ENCODE peak calls at places on chromosomes 6 and 20, in six cellular contexts. I, S, N, C, U and W are unnamed samples.

GRCh38 chr6:154347981-154348380 is 8.6 kb downstream of the IPCEF1 start:
- DNase-seq in N (no peak), C (no peak), I (no peak), U (no peak), S (no peak), W (no peak)

GRCh38 chr20:49982346-49983122 is at the start of gene SNAI1:
- DNase-seq in C (peak; percentile 86), U (no peak), S (peak; percentile 98), N (peak; percentile 32), I (peak; percentile 66), W (peak; percentile 78)

GRCh38 chr20:31720486-31721407 is 1.9 kb downstream of the BCL2L1 start:
- DNase-seq in U (no peak), I (no peak), S (peak; percentile 3), C (peak; percentile 94), N (no peak), W (no peak)

GRCh38 chr6:12968839-12969558 is 252.4 kb downstream of the PHACTR1 start:
- DNase-seq in C (no peak), N (no peak), I (no peak), U (no peak), S (no peak), W (no peak)

GRCh38 chr6:38170666-38171065 is 351.1 kb downstream of the ZFAND3 start:
- DNase-seq in U (no peak), S (no peak), I (no peak), C (no peak), N (no peak), W (no peak)

GRCh38 chr6:156791261-156791850 is 14.2 kb downstream of the ARID1B start:
- DNase-seq in C (peak; percentile 29), N (peak; percentile 72), I (no peak), S (peak; percentile 41), U (no peak), W (no peak)

GRCh38 chr6:7053125-7053784 is 54.5 kb upstream of the RREB1 start:
- DNase-seq in N (no peak), U (no peak), S (peak; percentile 51), I (no peak), C (no peak), W (no peak)

GRCh38 chr6:20771427-20771826 is 237.2 kb downstream of the CDKAL1 start:
- DNase-seq in S (no peak), I (no peak), U (peak; percentile 27), N (no peak), C (no peak), W (peak; percentile 0)

GRCh38 chr6:119310486-119311036 is 39.0 kb downstream of the MAN1A1 start:
- DNase-seq in C (no peak), I (no peak), N (no peak), S (no peak), U (no peak), W (no peak)

GRCh38 chr6:110201141-110201848 is 21.1 kb downstream of the CDC40 start:
- DNase-seq in N (no peak), I (no peak), U (no peak), C (no peak), S (no peak), W (no peak)

GRCh38 chr6:141261016-141261671 is 871.6 kb upstream of the GJE1 start:
- DNase-seq in S (no peak), N (no peak), U (no peak), I (no peak), C (no peak), W (no peak)

GRCh38 chr6:158803733-158804143 is 15.4 kb downstream of the EZR start:
- DNase-seq in N (no peak), I (no peak), C (no peak), U (no peak), S (no peak), W (no peak)
- H3K9ac ChIP-seq in N (peak overlapping the region; percentile 71), I (peak overlapping the region; percentile 38), C (no peak overlapping the region), U (peak overlapping the region; percentile 5), S (peak overlapping the region; percentile 11), W (no peak overlapping the region)

DNA sequence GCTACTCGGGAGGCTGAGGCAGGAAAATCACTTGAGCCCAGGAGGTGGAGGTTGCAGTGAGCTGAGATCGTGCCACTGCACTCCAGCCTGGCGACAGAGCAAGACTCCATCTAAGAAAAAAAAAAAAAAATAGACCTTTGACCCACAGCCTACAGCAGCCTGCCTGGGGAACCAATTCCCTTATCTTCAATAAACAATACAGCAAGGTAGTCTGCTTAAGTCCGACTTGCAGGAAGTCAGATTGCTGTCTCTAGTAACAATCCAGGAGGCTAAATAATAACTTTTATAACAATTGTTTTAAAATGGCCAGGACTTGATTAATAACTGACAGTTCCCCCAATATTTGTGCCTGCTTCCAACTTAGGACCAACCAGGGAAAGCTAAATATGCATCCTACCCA is 13.3 kb upstream of the HLA-DRA start:
- DNase-seq in U (no peak), I (no peak), C (no peak), N (no peak), S (no peak), W (no peak)
- H3K36me3 ChIP-seq in U (no peaks in the 10 kb centered on the region), I (no peaks in the 10 kb centered on the region), C (no peaks in the 10 kb centered on the region), N (no peaks in the 10 kb centered on the region), S (no peaks in the 10 kb centered on the region), W (no peaks in the 10 kb centered on the region)

DNA sequence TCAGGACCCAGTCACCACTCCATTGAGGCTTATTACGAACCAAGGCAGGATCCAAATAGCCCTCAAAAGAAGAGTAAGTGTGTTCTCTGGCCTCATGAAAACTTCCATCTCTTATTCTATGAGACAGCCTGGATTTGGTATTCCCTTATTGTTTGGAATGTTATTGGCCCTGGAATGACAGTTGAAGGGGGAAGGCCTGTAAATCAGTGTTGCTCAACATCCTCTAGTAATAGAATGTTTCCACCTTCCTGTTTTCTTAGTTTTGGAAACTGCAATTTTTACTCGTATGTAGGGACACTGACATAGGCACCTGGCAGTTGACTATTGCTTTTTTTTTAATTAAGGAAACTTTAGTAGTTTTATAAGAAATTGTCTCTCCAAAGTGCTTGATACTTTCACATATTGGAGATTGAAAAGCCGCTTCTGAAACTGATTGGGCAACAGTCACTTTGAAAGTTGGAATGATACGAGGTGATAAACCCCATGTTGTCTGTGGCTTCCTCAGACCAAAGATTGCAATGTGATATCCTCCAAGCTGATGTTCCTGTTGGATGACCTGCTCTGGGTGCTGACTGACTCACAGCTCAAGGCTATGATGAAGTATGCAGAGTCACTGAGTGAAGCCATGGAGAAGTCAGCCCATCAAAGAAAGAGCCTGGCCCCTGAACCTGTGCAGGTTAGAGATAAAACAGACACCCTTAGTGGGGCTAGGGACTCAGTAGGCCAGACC is 43.1 kb downstream of the BLTP3A start:
- DNase-seq in S (peak; percentile 63), U (no peak), N (no peak), C (no peak), I (no peak), W (no peak)
- TF ChIP-seq YY1 in S (no peak), U (no peak), N (no peak), C (no peak), I (no peak), W (no peak)

GRCh38 chr6:168570211-168570610 is 129.2 kb downstream of the SMOC2 start:
- DNase-seq in C (no peak), U (no peak), I (no peak), N (no peak), S (no peak), W (no peak)

GRCh38 chr6:168574075-168574698 is 133.2 kb downstream of the SMOC2 start:
- DNase-seq in C (no peak), I (no peak), U (no peak), S (no peak), N (no peak), W (no peak)

GRCh38 chr6:168574699-168575195 is 133.8 kb downstream of the SMOC2 start:
- DNase-seq in I (peak; percentile 21), S (no peak), C (no peak), U (no peak), N (no peak), W (peak; percentile 25)

GRCh38 chr6:168575346-168576098 is 134.5 kb downstream of the SMOC2 start:
- DNase-seq in I (no peak), N (no peak), S (no peak), C (no peak), U (no peak), W (no peak)

DNA sequence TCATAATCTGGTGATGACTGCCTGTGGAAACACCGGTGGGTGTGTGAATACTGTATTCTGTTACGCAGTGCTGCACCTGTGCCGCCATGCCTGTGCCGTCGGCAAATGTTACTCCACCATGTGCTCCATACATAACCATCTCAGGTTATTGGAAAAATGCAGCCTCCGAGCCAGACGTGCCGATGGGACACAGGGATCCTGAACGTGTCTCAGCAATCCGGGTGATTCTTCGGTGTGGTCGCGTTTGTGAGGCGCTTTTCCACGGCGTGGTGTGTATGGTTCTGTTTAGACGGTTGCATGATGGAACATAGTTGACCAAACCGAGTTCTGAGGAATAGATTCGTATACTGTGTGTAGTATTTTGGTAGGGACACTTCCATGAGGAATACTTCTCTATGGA is 130.3 kb downstream of the SMOC2 start:
- DNase-seq in C (no peak), S (no peak), U (no peak), N (no peak), I (no peak), W (no peak)
- H3K9ac ChIP-seq in C (no peak overlapping the region), S (no peak overlapping the region), U (no peak overlapping the region), N (no peak overlapping the region), I (no peak overlapping the region), W (no peak overlapping the region)

GRCh38 chr20:58242824-58243223 is 14.4 kb upstream of the ANKRD60 start:
- DNase-seq in S (no peak), I (no peak), N (no peak), C (no peak), U (no peak), W (no peak)
- H3K36me3 ChIP-seq in S (peaks cover 22% of the 10 kb centered on the region), I (peaks cover 5% of the 10 kb centered on the region), N (peaks cover 8% of the 10 kb centered on the region), C (no peaks in the 10 kb centered on the region), U (peaks cover 21% of the 10 kb centered on the region), W (peaks cover 77% of the 10 kb centered on the region)

GRCh38 chr6:36289281-36290018 is 19.6 kb downstream of the PNPLA1 start:
- DNase-seq in I (peak; percentile 12), C (no peak), U (no peak), N (no peak), S (no peak), W (peak; percentile 54)
- TF ChIP-seq YY1 in I (no peak), C (no peak), U (no peak), N (no peak), S (no peak), W (no peak)

DNA sequence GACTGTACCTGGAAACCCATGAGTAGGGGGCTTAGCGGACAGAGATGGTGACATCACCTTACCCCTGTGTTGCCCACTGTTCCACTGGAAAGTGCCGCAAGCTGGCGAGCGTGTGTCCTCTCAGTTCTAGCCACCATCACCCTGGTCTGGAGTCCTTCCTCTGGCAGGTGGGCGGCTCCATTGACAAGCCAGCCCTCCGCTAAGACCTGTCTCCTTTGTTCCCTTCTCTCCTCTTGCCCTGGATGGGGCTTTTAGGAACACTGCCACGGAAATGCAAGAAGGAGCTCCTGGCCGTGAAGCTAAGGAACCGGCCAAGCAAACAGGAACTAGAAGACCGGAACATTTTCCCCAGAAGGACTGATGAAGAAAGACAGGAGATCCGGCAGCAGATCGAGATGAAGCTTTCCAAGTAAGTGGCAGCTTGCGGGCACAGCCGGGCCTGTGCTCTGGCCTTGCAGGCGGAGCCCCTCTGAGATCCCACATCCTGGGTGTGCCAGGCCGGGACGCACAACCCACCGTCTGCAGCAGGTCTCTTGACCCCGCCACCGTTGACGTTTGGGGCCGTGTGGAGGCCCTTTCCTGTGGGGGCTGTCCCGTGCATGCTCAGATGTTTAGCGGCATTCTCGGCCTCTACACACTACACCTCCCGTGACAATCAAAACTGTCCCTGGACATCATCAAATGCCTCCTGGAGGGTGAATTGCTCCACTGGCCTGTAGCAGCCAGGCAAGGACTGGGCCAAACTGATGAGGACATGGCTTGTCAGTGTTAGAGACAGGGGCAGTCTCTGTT is 127.5 kb downstream of the SYCP2 start:
- DNase-seq in N (no peak), U (no peak), C (no peak), I (no peak), S (no peak), W (no peak)
- H3K9ac ChIP-seq in N (no peak overlapping the region), U (no peak overlapping the region), C (no peak overlapping the region), I (no peak overlapping the region), S (no peak overlapping the region), W (no peak overlapping the region)

GRCh38 chr6:163459007-163459406 is 44.5 kb downstream of the QKI start:
- DNase-seq in N (no peak), U (no peak), I (no peak), C (no peak), S (no peak), W (no peak)
- H3K36me3 ChIP-seq in N (peaks cover 10% of the 10 kb centered on the region), U (peaks cover 9% of the 10 kb centered on the region), I (no peaks in the 10 kb centered on the region), C (peaks cover 18% of the 10 kb centered on the region), S (peaks cover 48% of the 10 kb centered on the region), W (peaks cover 24% of the 10 kb centered on the region)